ENCODE peak calls at places on chromosomes 7 and 10, in five cellular contexts. K is fibroblast of lung, S is astrocyte, V is DND-41, L is A549. T is an unnamed sample.

GRCh38 chr7:52472006-52472405 is 563.4 kb upstream of the POM121L12 start:
- DNase-seq in K (no peak), L (no peak), S (no peak), V (no peak), T (no peak)

GRCh38 chr10:80324891-80325364 is 31.6 kb downstream of the DYDC1 start:
- DNase-seq in S (no peak), K (no peak), L (no peak), V (no peak), T (no peak)

GRCh38 chr7:94761451-94761850 is 105.5 kb upstream of the SGCE start:
- DNase-seq in V (no peak), S (no peak), K (no peak), L (no peak), T (no peak)

GRCh38 chr7:24963218-24963617 is 16.8 kb downstream of the OSBPL3 start:
- DNase-seq in V (peak; percentile 47), L (no peak), K (peak; percentile 79), S (peak; percentile 75), T (no peak)

GRCh38 chr7:27952393-27953290 is 212.7 kb downstream of the TAX1BP1 start:
- DNase-seq in S (peak; percentile 42), K (peak; percentile 52), V (no peak), L (no peak), T (no peak)

GRCh38 chr7:130219871-130220270 is 12.2 kb downstream of the SSMEM1 start:
- DNase-seq in V (no peak), K (no peak), S (no peak), L (no peak), T (no peak)

GRCh38 chr10:25047902-25048301 is 31.5 kb downstream of the THNSL1 start:
- DNase-seq in L (no peak), K (peak; percentile 94), S (peak; percentile 95), V (no peak), T (no peak)

GRCh38 chr10:1464866-1465265 is 272.5 kb downstream of the ADARB2 start:
- DNase-seq in V (no peak), K (no peak), L (no peak), S (no peak), T (no peak)

GRCh38 chr7:85021090-85021704 is 165.7 kb downstream of the SEMA3D start:
- DNase-seq in V (no peak), S (no peak), K (no peak), L (peak; percentile 1), T (no peak)

GRCh38 chr10:74419491-74420466 is 268.8 kb downstream of the ADK start:
- DNase-seq in V (peak; percentile 18), S (no peak), K (peak; percentile 16), L (peak; percentile 25), T (peak; percentile 10)

GRCh38 chr7:105745681-105746330 is 130.6 kb downstream of the ATXN7L1 start:
- DNase-seq in L (no peak), S (no peak), K (no peak), V (no peak), T (no peak)

GRCh38 chr7:105752671-105753275 is 123.6 kb downstream of the ATXN7L1 start:
- DNase-seq in K (peak; percentile 17), S (peak; percentile 13), V (no peak), L (no peak), T (no peak)

GRCh38 chr7:105751054-105751453 is 125.3 kb downstream of the ATXN7L1 start:
- DNase-seq in K (no peak), L (no peak), S (no peak), V (no peak), T (no peak)

GRCh38 chr7:105743351-105743812 is 133.0 kb downstream of the ATXN7L1 start:
- DNase-seq in V (no peak), K (no peak), L (no peak), S (no peak), T (no peak)

DNA sequence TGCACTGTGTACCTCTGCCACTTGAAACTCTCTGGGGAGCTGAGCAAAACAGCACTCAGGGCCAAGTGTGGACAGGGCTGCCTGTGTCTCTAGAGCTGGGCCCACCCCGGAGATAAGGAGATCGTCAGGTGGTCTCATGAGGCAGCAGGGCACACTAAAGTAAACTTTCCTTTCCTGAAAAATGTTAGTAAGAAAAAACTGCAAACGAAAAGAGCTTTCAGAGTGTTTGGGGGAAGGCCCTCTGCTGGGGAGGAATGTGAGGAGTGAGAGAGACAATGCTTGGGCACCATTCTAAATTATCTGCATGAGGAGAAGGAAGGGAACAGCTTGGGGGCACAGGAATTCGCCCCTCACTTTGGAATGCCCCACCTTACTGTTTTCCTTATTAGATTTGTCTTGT is 127.7 kb downstream of the ATXN7L1 start:
- DNase-seq in K (no peak), L (no peak), S (no peak), V (no peak), T (no peak)
- TF ChIP-seq CTCF in K (no peak), L (no peak), S (no peak), V (no peak), T (no peak)

DNA sequence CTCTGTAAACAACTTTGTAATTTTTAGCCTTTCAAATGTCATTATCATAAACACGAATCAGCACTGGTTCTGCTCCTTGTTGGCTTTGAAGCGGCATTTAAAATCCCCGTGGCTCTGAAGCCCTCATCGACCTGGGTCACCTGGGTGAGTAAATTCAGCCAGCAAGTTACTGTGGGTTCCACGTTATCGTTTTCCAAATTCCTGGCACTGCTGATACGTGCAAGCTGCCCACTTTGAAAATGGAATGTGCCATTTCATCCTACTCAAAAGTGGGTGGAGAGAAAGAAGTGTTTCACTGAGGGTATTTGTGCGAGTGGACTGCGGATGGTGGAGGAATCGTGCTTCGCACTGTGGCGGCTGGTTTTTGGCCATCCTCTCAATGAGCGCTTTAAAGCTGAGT is 281.7 kb downstream of the KLF6 start:
- DNase-seq in K (no peak), S (no peak), V (no peak), L (no peak), T (no peak)
- TF ChIP-seq CTCF in K (no peak), S (no peak), V (no peak), L (no peak), T (no peak)

DNA sequence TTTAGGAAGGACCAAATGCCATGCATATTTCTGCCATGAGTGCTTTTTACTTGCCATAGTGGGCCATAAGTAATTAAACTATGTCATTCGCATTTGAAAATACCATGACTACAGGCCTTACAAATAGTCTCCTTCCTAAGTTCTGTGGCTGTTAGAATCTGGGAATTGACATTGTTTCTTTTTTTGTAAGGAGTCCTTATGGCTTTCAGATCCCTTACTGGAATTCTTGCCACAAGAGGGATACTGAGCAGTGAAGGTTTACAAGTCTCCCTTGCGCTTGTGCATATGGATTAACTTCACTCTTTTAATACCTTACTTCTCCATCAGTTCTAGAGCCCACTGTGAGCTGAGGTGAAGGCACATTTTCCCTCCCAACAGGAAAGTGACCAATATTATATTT is 166.0 kb downstream of the NRG3 start:
- DNase-seq in S (no peak), L (no peak), V (no peak), K (no peak), T (no peak)
- TF ChIP-seq CTCF in S (no peak), L (no peak), V (no peak), K (no peak), T (no peak)

DNA sequence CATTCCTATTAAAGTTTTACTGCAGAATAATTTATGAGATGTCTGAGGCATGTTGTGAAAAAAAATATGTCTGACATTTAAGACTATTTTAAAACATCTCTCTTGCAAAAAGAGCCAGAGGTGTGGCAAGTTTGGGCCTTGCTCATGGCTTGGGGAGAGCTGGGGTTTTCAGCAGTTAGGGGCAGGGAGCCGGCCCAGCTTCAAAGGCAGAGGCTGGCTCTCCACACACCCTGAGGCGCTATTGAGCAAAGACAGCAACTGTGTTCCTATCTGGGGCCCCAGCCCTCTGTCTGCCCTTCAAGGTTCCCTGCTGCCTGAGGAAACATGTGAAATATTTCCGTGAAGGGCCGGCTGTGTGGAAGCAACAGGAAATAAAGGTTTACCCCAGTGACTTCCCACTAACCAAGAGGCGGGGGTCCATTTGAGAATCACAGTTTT is 94.0 kb downstream of the SORBS1 start:
- DNase-seq in K (no peak), S (no peak), V (no peak), L (no peak), T (no peak)
- TF ChIP-seq CTCF in K (no peak), S (no peak), V (no peak), L (no peak), T (no peak)

DNA sequence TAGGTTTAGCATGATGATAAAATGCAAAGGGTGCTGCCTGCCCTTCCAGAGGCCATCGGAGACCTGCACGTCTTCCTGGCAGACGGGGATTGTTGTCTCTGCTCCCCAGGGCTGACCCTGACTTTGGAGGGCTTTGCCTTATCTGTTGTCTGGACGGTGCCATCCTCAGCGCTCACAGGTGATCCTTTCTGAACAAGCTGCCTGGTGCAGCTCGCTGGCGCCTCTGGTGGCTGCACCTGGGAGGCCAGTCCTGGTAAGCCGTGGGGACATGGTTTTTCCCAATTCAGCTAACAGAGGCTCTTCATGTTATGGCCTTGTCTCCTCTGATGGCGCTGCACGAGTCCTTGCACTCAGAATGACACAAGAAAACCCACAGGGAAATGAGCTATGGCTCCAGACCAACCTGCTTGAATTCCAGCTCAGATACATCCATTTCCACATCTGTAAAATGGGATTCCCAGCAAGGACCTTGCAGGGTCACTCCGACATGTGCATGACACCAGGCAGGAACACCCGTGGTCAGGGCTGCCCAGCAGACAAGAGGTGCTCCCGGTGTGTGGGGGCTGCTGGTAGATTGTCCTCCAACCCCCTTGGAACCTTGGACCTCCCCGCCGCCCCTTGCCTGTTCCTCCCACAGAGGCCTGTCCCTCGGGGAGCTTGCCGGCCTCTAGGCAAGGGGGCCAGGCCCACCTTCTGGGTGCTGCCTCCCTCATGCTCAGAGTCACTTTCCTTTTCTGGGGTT is 50.4 kb upstream of the SHH start:
- DNase-seq in K (no peak), S (no peak), V (no peak), L (peak; percentile 18), T (no peak)
- TF ChIP-seq CTCF in K (peak; percentile 5), S (peak; percentile 20), V (peak; percentile 47), L (peak; percentile 53), T (no peak)

T was measured in GM10248.